ENCODE peak calls at places on chromosomes 6 and 20, in eight cellular contexts. One of them, this sample, is unnamed.
A peak's percentile ranks its signal among the peaks of the same experiment; 100 is the strongest.

GRCh38 chr6:32852018-32852843 is 1.3 kb downstream of the TAP1 start:
- DNase-seq in colonic mucosa: peak; percentile 68
- DNase-seq in trophoblast cell: peak; percentile 52
- DNase-seq in CD8-positive, alpha-beta T cell: no peak
- DNase-seq in neuronal stem cell: no peak
- DNase-seq in IMR-90: no peak
- DNase-seq in left ventricle myocardium inferior: peak; percentile 42
- DNase-seq in pancreas: no peak
- DNase-seq in this sample: no peak

GRCh38 chr6:83615025-83615999 is 93.6 kb downstream of the SNAP91 start:
- DNase-seq in neuronal stem cell: peak; percentile 35
- DNase-seq in CD8-positive, alpha-beta T cell: no peak
- DNase-seq in IMR-90: peak; percentile 37
- DNase-seq in pancreas: no peak
- DNase-seq in colonic mucosa: no peak
- DNase-seq in trophoblast cell: no peak
- DNase-seq in left ventricle myocardium inferior: no peak
- DNase-seq in this sample: peak; percentile 47

GRCh38 chr6:163427498-163428254 is 13.2 kb downstream of the QKI start:
- DNase-seq in pancreas: no peak
- DNase-seq in neuronal stem cell: no peak
- DNase-seq in colonic mucosa: no peak
- DNase-seq in trophoblast cell: no peak
- DNase-seq in IMR-90: peak; percentile 82
- DNase-seq in CD8-positive, alpha-beta T cell: no peak
- DNase-seq in left ventricle myocardium inferior: no peak
- DNase-seq in this sample: peak; percentile 16

GRCh38 chr6:11089695-11090094 is 3.9 kb upstream of the SMIM13 start:
- DNase-seq in trophoblast cell: no peak
- DNase-seq in pancreas: no peak
- DNase-seq in IMR-90: no peak
- DNase-seq in colonic mucosa: no peak
- DNase-seq in neuronal stem cell: no peak
- DNase-seq in left ventricle myocardium inferior: no peak
- DNase-seq in CD8-positive, alpha-beta T cell: no peak
- DNase-seq in this sample: no peak

GRCh38 chr6:169247991-169248390 is 5.7 kb downstream of the THBS2 start:
- DNase-seq in trophoblast cell: no peak
- DNase-seq in neuronal stem cell: no peak
- DNase-seq in pancreas: no peak
- DNase-seq in colonic mucosa: no peak
- DNase-seq in CD8-positive, alpha-beta T cell: no peak
- DNase-seq in left ventricle myocardium inferior: no peak
- DNase-seq in IMR-90: no peak
- DNase-seq in this sample: no peak

GRCh38 chr6:19159087-19159486 is 678.1 kb upstream of the ID4 start:
- DNase-seq in colonic mucosa: no peak
- DNase-seq in left ventricle myocardium inferior: no peak
- DNase-seq in IMR-90: no peak
- DNase-seq in pancreas: no peak
- DNase-seq in CD8-positive, alpha-beta T cell: no peak
- DNase-seq in trophoblast cell: no peak
- DNase-seq in neuronal stem cell: no peak
- DNase-seq in this sample: no peak

GRCh38 chr6:19377722-19378121 is 459.4 kb upstream of the ID4 start:
- DNase-seq in pancreas: no peak
- DNase-seq in IMR-90: no peak
- DNase-seq in trophoblast cell: no peak
- DNase-seq in colonic mucosa: no peak
- DNase-seq in neuronal stem cell: no peak
- DNase-seq in CD8-positive, alpha-beta T cell: no peak
- DNase-seq in left ventricle myocardium inferior: no peak
- DNase-seq in this sample: no peak

GRCh38 chr6:91317247-91317646 is 730.4 kb upstream of the MAP3K7 start:
- DNase-seq in pancreas: no peak
- DNase-seq in neuronal stem cell: no peak
- DNase-seq in left ventricle myocardium inferior: no peak
- DNase-seq in colonic mucosa: no peak
- DNase-seq in trophoblast cell: no peak
- DNase-seq in CD8-positive, alpha-beta T cell: no peak
- DNase-seq in IMR-90: peak; percentile 1
- DNase-seq in this sample: no peak

GRCh38 chr6:4059115-4059777 is 19.7 kb downstream of the FAM217A start:
- DNase-seq in colonic mucosa: no peak
- DNase-seq in neuronal stem cell: no peak
- DNase-seq in pancreas: no peak
- DNase-seq in left ventricle myocardium inferior: no peak
- DNase-seq in CD8-positive, alpha-beta T cell: peak; percentile 68
- DNase-seq in trophoblast cell: no peak
- DNase-seq in IMR-90: peak; percentile 90
- DNase-seq in this sample: no peak

GRCh38 chr6:129525055-129525454 is 184.9 kb downstream of the ARHGAP18 start:
- DNase-seq in IMR-90: peak; percentile 70
- DNase-seq in trophoblast cell: no peak
- DNase-seq in pancreas: no peak
- DNase-seq in CD8-positive, alpha-beta T cell: no peak
- DNase-seq in colonic mucosa: no peak
- DNase-seq in neuronal stem cell: no peak
- DNase-seq in left ventricle myocardium inferior: no peak
- DNase-seq in this sample: no peak

GRCh38 chr6:149545258-149545753 is 537 bp downstream of the PPIL4 start:
- DNase-seq in left ventricle myocardium inferior: peak; percentile 19
- DNase-seq in trophoblast cell: peak; percentile 65
- DNase-seq in neuronal stem cell: peak; percentile 24
- DNase-seq in CD8-positive, alpha-beta T cell: peak; percentile 62
- DNase-seq in colonic mucosa: peak; percentile 55
- DNase-seq in IMR-90: peak; percentile 73
- DNase-seq in pancreas: peak; percentile 46
- DNase-seq in this sample: no peak

GRCh38 chr6:141252828-141253608 is 879.7 kb upstream of the GJE1 start:
- DNase-seq in IMR-90: no peak
- DNase-seq in pancreas: no peak
- DNase-seq in trophoblast cell: no peak
- DNase-seq in colonic mucosa: no peak
- DNase-seq in neuronal stem cell: no peak
- DNase-seq in left ventricle myocardium inferior: no peak
- DNase-seq in CD8-positive, alpha-beta T cell: no peak
- DNase-seq in this sample: no peak

DNA sequence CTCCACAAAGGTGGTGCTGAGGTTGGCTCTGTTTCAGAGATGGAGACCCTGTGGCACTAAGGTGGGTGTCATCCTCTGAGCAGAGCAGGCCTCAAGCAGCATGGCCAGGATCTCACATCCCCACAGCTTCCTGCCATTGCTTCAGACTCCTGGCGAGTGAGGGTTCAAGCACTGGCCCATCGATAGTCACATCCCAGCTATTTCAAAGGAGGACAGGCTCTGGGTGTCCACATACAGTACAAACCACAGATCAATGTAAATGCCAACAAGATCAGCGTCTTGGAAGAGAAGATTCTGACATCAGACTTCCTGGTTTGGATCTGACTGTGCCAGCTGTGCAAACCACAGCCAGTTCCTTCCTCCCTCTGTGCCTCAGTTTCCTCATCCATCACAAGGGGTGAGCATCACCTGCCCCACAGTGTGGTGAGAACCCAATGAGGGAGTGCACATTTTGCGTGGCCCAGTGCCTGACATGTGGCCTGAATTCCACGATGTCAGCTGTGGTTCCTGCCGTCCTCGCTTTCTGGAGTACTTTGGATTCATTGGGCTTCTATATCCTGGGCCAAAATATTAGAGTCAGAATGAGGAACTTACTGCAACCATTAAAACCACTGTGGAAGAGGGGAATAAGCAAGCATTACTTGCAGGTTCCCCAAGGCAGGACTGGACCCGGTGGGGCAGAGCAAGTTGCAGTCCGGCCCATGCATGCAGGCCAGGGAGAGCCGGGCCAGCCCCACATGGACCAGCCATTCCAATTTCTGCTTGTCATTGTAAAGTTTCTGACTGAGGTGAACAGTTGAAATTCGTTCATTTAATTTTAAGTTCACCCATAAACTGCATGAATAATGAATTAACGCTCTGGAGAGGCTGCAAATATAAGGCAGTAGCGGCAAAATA is 236.0 kb downstream of the TTLL2 start:
- DNase-seq in IMR-90: no peak
- DNase-seq in left ventricle myocardium inferior: no peak
- DNase-seq in colonic mucosa: no peak
- DNase-seq in pancreas: no peak
- DNase-seq in CD8-positive, alpha-beta T cell: no peak
- DNase-seq in neuronal stem cell: no peak
- DNase-seq in trophoblast cell: no peak
- DNase-seq in this sample: no peak
- H3K4me1 ChIP-seq in IMR-90: no peaks in the 10 kb centered on the region
- H3K4me1 ChIP-seq in left ventricle myocardium inferior: peaks cover 20% of the 10 kb centered on the region
- H3K4me1 ChIP-seq in colonic mucosa: no peaks in the 10 kb centered on the region
- H3K4me1 ChIP-seq in pancreas: no peaks in the 10 kb centered on the region
- H3K4me1 ChIP-seq in CD8-positive, alpha-beta T cell: no peaks in the 10 kb centered on the region
- H3K4me1 ChIP-seq in neuronal stem cell: peaks cover 20% of the 10 kb centered on the region
- H3K4me1 ChIP-seq in trophoblast cell: no peaks in the 10 kb centered on the region
- H3K4me1 ChIP-seq in this sample: no peaks in the 10 kb centered on the region

GRCh38 chr20:37870294-37870693 is 32.6 kb upstream of the VSTM2L start:
- DNase-seq in IMR-90: no peak
- DNase-seq in colonic mucosa: no peak
- DNase-seq in neuronal stem cell: no peak
- DNase-seq in pancreas: no peak
- DNase-seq in trophoblast cell: no peak
- DNase-seq in left ventricle myocardium inferior: no peak
- DNase-seq in CD8-positive, alpha-beta T cell: no peak
- DNase-seq in this sample: no peak
- H3K4me1 ChIP-seq in IMR-90: no peaks in the 10 kb centered on the region
- H3K4me1 ChIP-seq in colonic mucosa: no peaks in the 10 kb centered on the region
- H3K4me1 ChIP-seq in neuronal stem cell: peaks cover 21% of the 10 kb centered on the region
- H3K4me1 ChIP-seq in pancreas: no peaks in the 10 kb centered on the region
- H3K4me1 ChIP-seq in trophoblast cell: peaks cover 5% of the 10 kb centered on the region
- H3K4me1 ChIP-seq in left ventricle myocardium inferior: no peaks in the 10 kb centered on the region
- H3K4me1 ChIP-seq in CD8-positive, alpha-beta T cell: no peaks in the 10 kb centered on the region
- H3K4me1 ChIP-seq in this sample: no peaks in the 10 kb centered on the region

DNA sequence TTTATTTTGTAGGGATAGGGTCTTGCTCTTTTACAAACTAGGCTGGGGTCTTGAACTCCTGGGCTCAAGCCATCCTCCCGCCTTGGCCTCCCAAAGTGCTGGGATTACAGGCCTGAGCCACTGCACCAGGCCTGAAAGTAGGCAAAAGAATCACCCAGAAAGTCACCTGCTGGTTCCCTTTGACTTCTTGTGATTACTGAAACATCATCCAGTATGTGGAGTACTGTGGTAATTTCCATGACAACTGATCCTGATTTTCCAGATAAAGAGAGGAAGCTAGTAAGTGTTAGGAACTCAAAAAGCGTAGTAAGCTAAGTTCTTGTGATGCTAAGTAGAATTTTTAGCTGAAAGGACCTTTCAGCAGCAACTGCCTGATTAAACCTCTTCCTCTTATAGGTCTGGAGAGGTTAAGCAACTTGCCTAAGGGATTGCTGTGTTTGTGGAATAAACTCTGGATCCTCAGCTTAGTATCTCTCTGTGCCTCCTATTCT is 16.7 kb downstream of the RALY start:
- DNase-seq in left ventricle myocardium inferior: no peak
- DNase-seq in colonic mucosa: no peak
- DNase-seq in neuronal stem cell: no peak
- DNase-seq in pancreas: no peak
- DNase-seq in CD8-positive, alpha-beta T cell: no peak
- DNase-seq in trophoblast cell: no peak
- DNase-seq in IMR-90: no peak
- DNase-seq in this sample: no peak
- H3K4me1 ChIP-seq in left ventricle myocardium inferior: peaks cover 91% of the 10 kb centered on the region
- H3K4me1 ChIP-seq in colonic mucosa: peaks cover 29% of the 10 kb centered on the region
- H3K4me1 ChIP-seq in neuronal stem cell: peaks cover 5% of the 10 kb centered on the region
- H3K4me1 ChIP-seq in pancreas: peaks cover 25% of the 10 kb centered on the region
- H3K4me1 ChIP-seq in CD8-positive, alpha-beta T cell: peaks cover 77% of the 10 kb centered on the region
- H3K4me1 ChIP-seq in trophoblast cell: peaks cover 12% of the 10 kb centered on the region
- H3K4me1 ChIP-seq in IMR-90: peaks cover 2% of the 10 kb centered on the region
- H3K4me1 ChIP-seq in this sample: no peaks in the 10 kb centered on the region

DNA sequence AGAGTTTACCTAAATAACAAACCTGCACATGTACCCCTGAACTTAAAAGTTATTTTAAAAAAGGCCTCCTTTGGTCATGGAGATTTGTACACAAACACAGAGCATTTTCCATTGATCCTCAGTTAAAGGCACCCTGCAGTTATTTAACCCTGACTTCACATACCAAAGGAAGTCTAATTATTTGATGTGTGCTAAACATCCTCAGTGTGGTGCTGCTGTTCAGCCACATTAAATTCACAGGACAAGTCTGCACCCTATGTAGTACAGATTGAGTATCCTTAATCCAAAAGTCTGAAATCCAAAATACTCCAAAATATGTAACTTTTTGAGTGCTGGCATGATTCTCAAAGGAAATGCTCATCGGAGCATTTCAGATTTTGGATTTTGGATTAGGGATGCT is 21.4 kb downstream of the KCNQ5 start:
- DNase-seq in left ventricle myocardium inferior: no peak
- DNase-seq in pancreas: no peak
- DNase-seq in IMR-90: no peak
- DNase-seq in CD8-positive, alpha-beta T cell: no peak
- DNase-seq in colonic mucosa: no peak
- DNase-seq in neuronal stem cell: no peak
- DNase-seq in trophoblast cell: no peak
- DNase-seq in this sample: no peak
- H3K4me1 ChIP-seq in left ventricle myocardium inferior: no peaks in the 10 kb centered on the region
- H3K4me1 ChIP-seq in pancreas: no peaks in the 10 kb centered on the region
- H3K4me1 ChIP-seq in IMR-90: no peaks in the 10 kb centered on the region
- H3K4me1 ChIP-seq in CD8-positive, alpha-beta T cell: no peaks in the 10 kb centered on the region
- H3K4me1 ChIP-seq in colonic mucosa: no peaks in the 10 kb centered on the region
- H3K4me1 ChIP-seq in neuronal stem cell: no peaks in the 10 kb centered on the region
- H3K4me1 ChIP-seq in trophoblast cell: no peaks in the 10 kb centered on the region
- H3K4me1 ChIP-seq in this sample: no peaks in the 10 kb centered on the region

DNA sequence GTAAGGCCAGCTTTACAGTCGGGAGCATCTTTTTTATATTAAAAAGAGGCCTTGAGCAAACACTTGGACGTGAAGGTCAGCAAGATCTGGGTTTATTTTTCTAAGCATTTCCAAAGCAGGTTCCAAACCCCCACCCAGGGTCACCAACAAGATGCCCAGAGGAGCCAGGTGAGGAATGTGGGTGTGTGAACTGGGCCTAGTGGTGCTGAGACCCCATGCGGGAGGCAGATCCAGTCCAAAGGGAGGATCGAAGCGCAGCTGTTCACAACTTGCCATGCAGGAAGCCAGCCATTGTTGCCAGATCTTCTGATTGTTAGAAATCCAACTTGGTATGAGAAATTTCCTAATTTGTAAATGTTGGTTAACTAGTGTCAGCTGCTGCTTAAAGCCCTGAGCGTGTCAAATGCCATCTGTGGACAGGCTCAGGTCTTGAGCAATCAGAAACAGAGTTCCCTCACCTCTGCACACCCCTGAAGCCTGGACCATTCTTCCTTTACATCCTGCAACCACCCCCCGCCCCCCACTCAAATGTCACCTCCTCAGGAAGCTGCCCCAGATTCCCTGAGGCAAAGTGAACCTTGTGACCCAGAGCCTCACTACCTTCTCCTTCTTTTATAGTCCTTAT is 46.5 kb downstream of the NFATC2 start:
- DNase-seq in CD8-positive, alpha-beta T cell: no peak
- DNase-seq in colonic mucosa: no peak
- DNase-seq in pancreas: no peak
- DNase-seq in neuronal stem cell: no peak
- DNase-seq in left ventricle myocardium inferior: no peak
- DNase-seq in trophoblast cell: no peak
- DNase-seq in IMR-90: no peak
- DNase-seq in this sample: no peak
- H3K4me1 ChIP-seq in CD8-positive, alpha-beta T cell: peaks cover 93% of the 10 kb centered on the region
- H3K4me1 ChIP-seq in colonic mucosa: no peaks in the 10 kb centered on the region
- H3K4me1 ChIP-seq in pancreas: no peaks in the 10 kb centered on the region
- H3K4me1 ChIP-seq in neuronal stem cell: no peaks in the 10 kb centered on the region
- H3K4me1 ChIP-seq in left ventricle myocardium inferior: peaks cover 52% of the 10 kb centered on the region
- H3K4me1 ChIP-seq in trophoblast cell: no peaks in the 10 kb centered on the region
- H3K4me1 ChIP-seq in IMR-90: peaks cover 12% of the 10 kb centered on the region
- H3K4me1 ChIP-seq in this sample: peaks cover 9% of the 10 kb centered on the region

GRCh38 chr6:30881392-30881986 is 2.8 kb upstream of the DDR1 start:
- DNase-seq in trophoblast cell: no peak
- DNase-seq in CD8-positive, alpha-beta T cell: no peak
- DNase-seq in IMR-90: no peak
- DNase-seq in pancreas: no peak
- DNase-seq in neuronal stem cell: no peak
- DNase-seq in colonic mucosa: no peak
- DNase-seq in left ventricle myocardium inferior: no peak
- DNase-seq in this sample: no peak
- H3K4me1 ChIP-seq in trophoblast cell: peaks cover 34% of the 10 kb centered on the region
- H3K4me1 ChIP-seq in CD8-positive, alpha-beta T cell: peaks cover 45% of the 10 kb centered on the region
- H3K4me1 ChIP-seq in IMR-90: peaks cover 36% of the 10 kb centered on the region
- H3K4me1 ChIP-seq in pancreas: peaks cover 7% of the 10 kb centered on the region
- H3K4me1 ChIP-seq in neuronal stem cell: peaks cover 45% of the 10 kb centered on the region
- H3K4me1 ChIP-seq in colonic mucosa: peaks cover 14% of the 10 kb centered on the region
- H3K4me1 ChIP-seq in left ventricle myocardium inferior: peaks cover 59% of the 10 kb centered on the region
- H3K4me1 ChIP-seq in this sample: peaks cover 65% of the 10 kb centered on the region